ENCODE peak calls at places on chromosome 6, in six cellular contexts. One of them, this sample, is unnamed.

GRCh38 chr6:19312291-19312978 is 524.7 kb upstream of the ID4 start:
- DNase-seq in pons: no peak
- DNase-seq in Caki2: no peak
- DNase-seq in RPMI7951: no peak
- DNase-seq in H9: peak
- DNase-seq in NCI-H510A: no peak
- DNase-seq in this sample: no peak

GRCh38 chr6:27178001-27178730 is 69.3 kb upstream of the PRSS16 start:
- DNase-seq in pons: peak
- DNase-seq in Caki2: peak
- DNase-seq in RPMI7951: peak
- DNase-seq in H9: peak
- DNase-seq in NCI-H510A: no peak
- DNase-seq in this sample: no peak

GRCh38 chr6:44667226-44667625 is 279.7 kb downstream of the CDC5L start:
- DNase-seq in pons: no peak
- DNase-seq in Caki2: peak
- DNase-seq in RPMI7951: peak
- DNase-seq in H9: peak
- DNase-seq in NCI-H510A: no peak
- DNase-seq in this sample: no peak

GRCh38 chr6:90109141-90109540 is 187.5 kb downstream of the BACH2 start:
- DNase-seq in pons: no peak
- DNase-seq in Caki2: no peak
- DNase-seq in RPMI7951: no peak
- DNase-seq in H9: no peak
- DNase-seq in NCI-H510A: no peak
- DNase-seq in this sample: no peak

GRCh38 chr6:127811939-127812338 is 88.9 kb downstream of the THEMIS start:
- DNase-seq in pons: peak
- DNase-seq in Caki2: no peak
- DNase-seq in RPMI7951: no peak
- DNase-seq in H9: no peak
- DNase-seq in NCI-H510A: no peak
- DNase-seq in this sample: no peak

GRCh38 chr6:46998436-46999017 is 43.6 kb downstream of the ADGRF1 start:
- DNase-seq in pons: no peak
- DNase-seq in Caki2: no peak
- DNase-seq in RPMI7951: peak
- DNase-seq in H9: no peak
- DNase-seq in NCI-H510A: no peak
- DNase-seq in this sample: no peak

GRCh38 chr6:49462071-49462470 is 982 bp downstream of the MMUT start:
- DNase-seq in pons: no peak
- DNase-seq in Caki2: peak
- DNase-seq in RPMI7951: peak
- DNase-seq in H9: no peak
- DNase-seq in NCI-H510A: no peak
- DNase-seq in this sample: no peak

GRCh38 chr6:9539231-9539755 is 875.6 kb downstream of the TFAP2A start:
- DNase-seq in pons: no peak
- DNase-seq in Caki2: peak
- DNase-seq in RPMI7951: no peak
- DNase-seq in H9: no peak
- DNase-seq in NCI-H510A: no peak
- DNase-seq in this sample: no peak

GRCh38 chr6:166615059-166615770 is 11.8 kb downstream of the RPS6KA2 start:
- DNase-seq in pons: no peak
- DNase-seq in Caki2: no peak
- DNase-seq in RPMI7951: no peak
- DNase-seq in H9: no peak
- DNase-seq in NCI-H510A: no peak
- DNase-seq in this sample: no peak